ENCODE peak calls at places on chromosomes 11 and 22, in seven cellular contexts. U, N, M, O, X, C and Q are unnamed samples.

GRCh38 chr22:18152519-18152918 is 2.5 kb downstream of the USP18 start:
- DNase-seq in O (no peak), X (peak), C (no peak), M (no peak), N (no peak), U (no peak), Q (no peak)

GRCh38 chr22:32880906-32881596 is 79.5 kb downstream of the TIMP3 start:
- DNase-seq in X (no peak), C (peak), U (no peak), M (peak), N (no peak), O (peak), Q (no peak)

GRCh38 chr22:36409911-36410756 is 22.4 kb upstream of the MYH9 start:
- DNase-seq in U (peak), X (peak), O (peak), M (peak), N (peak), C (peak), Q (no peak)

GRCh38 chr11:8801121-8801520 is 109.9 kb upstream of the AKIP1 start:
- DNase-seq in X (no peak), N (no peak), U (no peak), O (no peak), C (no peak), M (no peak), Q (no peak)

GRCh38 chr22:36227806-36228205 is 11.5 kb downstream of the APOL2 start:
- DNase-seq in C (no peak), U (no peak), N (no peak), M (no peak), O (no peak), X (no peak), Q (no peak)

GRCh38 chr11:116855413-116855812 is 18.0 kb upstream of the APOA1 start:
- DNase-seq in M (no peak), C (no peak), U (no peak), X (no peak), O (no peak), N (no peak), Q (no peak)

GRCh38 chr11:118938491-118939411 is 13.0 kb upstream of the BCL9L start:
- DNase-seq in U (no peak), M (no peak), X (no peak), N (no peak), O (no peak), C (peak), Q (no peak)

GRCh38 chr22:17085277-17086091 is 684 bp downstream of the IL17RA start:
- DNase-seq in M (peak), U (no peak), N (no peak), O (peak), X (peak), C (peak), Q (no peak)

GRCh38 chr11:62547691-62548281 is 1.2 kb upstream of the AHNAK start:
- DNase-seq in O (peak), C (peak), N (no peak), U (no peak), M (peak), X (no peak), Q (no peak)

GRCh38 chr11:34356576-34356917 is 1.3 kb downstream of the ABTB2 start:
- DNase-seq in O (no peak), M (peak), N (no peak), X (no peak), C (no peak), U (peak), Q (no peak)

GRCh38 chr11:75576017-75576416 is 14.0 kb downstream of the SERPINH1 start:
- DNase-seq in M (no peak), C (no peak), O (no peak), U (no peak), X (no peak), N (no peak), Q (no peak)

GRCh38 chr11:26231252-26231661 is 100.7 kb upstream of the ANO3 start:
- DNase-seq in C (no peak), N (no peak), U (no peak), X (no peak), O (no peak), M (no peak), Q (no peak)

GRCh38 chr22:49380095-49380827 is 447.4 kb downstream of the BRD1 start:
- DNase-seq in C (no peak), O (no peak), N (no peak), M (no peak), U (no peak), X (peak), Q (no peak)

GRCh38 chr22:21634081-21634480 is 1.5 kb downstream of the CCDC116 start:
- DNase-seq in O (no peak), U (no peak), N (no peak), C (no peak), M (no peak), X (no peak), Q (no peak)

GRCh38 chr11:2950825-2951224 is 21.6 kb upstream of the PHLDA2 start:
- DNase-seq in U (no peak), C (no peak), N (no peak), M (no peak), O (no peak), X (no peak), Q (no peak)

GRCh38 chr11:115008774-115009173 is 330.4 kb downstream of the NXPE2 start:
- DNase-seq in M (no peak), O (no peak), U (no peak), N (no peak), C (no peak), X (no peak), Q (no peak)

GRCh38 chr22:30947821-30948454 is 20.6 kb downstream of the MORC2 start:
- DNase-seq in M (no peak), C (no peak), O (no peak), U (no peak), X (no peak), N (no peak), Q (no peak)

DNA sequence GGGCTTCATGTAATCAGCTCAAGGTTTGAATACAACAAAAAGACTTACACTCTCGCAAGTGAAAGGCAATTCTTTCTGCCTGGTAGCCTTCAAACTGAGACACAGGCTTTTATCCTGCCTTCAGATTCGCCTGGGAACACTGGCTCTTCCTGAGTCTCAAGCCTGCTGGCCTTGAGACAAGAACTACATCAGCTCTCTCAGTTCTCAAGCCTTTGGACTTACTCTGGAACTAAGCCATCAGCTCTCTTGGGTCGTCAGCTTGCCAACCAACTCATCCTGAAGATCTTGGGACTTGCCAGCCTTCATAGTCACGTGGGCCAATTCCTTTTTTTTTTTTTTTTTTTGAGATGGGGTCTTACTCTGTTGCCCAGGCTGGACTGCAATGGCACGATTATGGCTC is 35.7 kb upstream of the LRRC10B start:
- DNase-seq in M (peak), N (no peak), X (no peak), O (no peak), U (no peak), C (peak), Q (no peak)
- H3K27ac ChIP-seq in M (peak), N (no peak), X (peak), O (no peak), U (no peak), C (no peak), Q (peak)

GRCh38 chr11:110432713-110433392 is 3.1 kb downstream of the FDX1 start:
- DNase-seq in N (no peak), M (no peak), O (no peak), X (no peak), C (no peak), U (no peak), Q (no peak)
- TF ChIP-seq CTCF in N (no peak), M (no peak), O (no peak), X (no peak), C (no peak), U (no peak), Q (no peak)

DNA sequence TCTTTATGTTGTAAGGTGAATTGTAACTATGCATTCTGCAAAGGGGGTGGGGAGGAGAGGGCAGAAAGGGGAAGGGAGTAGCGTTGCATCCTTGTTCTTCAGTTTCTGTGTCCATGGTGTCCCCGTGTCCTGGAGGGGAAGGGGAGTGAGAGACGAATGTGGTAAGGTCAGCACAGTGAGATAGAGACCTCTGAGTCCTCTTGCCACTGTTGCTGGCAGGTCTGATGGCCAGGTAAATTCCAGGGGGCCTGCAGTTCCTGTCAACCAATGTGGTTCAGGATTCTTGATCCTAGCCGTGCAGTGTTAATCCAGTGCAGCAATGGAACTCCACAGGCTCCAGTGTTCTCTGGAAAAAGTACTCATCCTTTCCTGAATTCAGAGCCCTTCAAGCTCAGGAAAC is 14.6 kb upstream of the ADSL start:
- DNase-seq in M (no peak), O (no peak), X (no peak), C (no peak), N (no peak), U (peak), Q (no peak)
- H3K27ac ChIP-seq in M (no peak), O (no peak), X (no peak), C (no peak), N (no peak), U (no peak), Q (no peak)

GRCh38 chr22:45640941-45641621 is 30.6 kb upstream of the ATXN10 start:
- DNase-seq in O (no peak), N (no peak), C (no peak), U (no peak), M (no peak), X (no peak), Q (peak)
- TF ChIP-seq CTCF in O (no peak), N (no peak), C (no peak), U (no peak), M (no peak), X (no peak), Q (no peak)

GRCh38 chr11:131353761-131354160 is 16.7 kb upstream of the NTM start:
- DNase-seq in M (no peak), U (no peak), O (no peak), C (no peak), X (no peak), N (no peak), Q (no peak)
- H3K27ac ChIP-seq in M (no peak), U (peak), O (no peak), C (no peak), X (no peak), N (no peak), Q (no peak)

DNA sequence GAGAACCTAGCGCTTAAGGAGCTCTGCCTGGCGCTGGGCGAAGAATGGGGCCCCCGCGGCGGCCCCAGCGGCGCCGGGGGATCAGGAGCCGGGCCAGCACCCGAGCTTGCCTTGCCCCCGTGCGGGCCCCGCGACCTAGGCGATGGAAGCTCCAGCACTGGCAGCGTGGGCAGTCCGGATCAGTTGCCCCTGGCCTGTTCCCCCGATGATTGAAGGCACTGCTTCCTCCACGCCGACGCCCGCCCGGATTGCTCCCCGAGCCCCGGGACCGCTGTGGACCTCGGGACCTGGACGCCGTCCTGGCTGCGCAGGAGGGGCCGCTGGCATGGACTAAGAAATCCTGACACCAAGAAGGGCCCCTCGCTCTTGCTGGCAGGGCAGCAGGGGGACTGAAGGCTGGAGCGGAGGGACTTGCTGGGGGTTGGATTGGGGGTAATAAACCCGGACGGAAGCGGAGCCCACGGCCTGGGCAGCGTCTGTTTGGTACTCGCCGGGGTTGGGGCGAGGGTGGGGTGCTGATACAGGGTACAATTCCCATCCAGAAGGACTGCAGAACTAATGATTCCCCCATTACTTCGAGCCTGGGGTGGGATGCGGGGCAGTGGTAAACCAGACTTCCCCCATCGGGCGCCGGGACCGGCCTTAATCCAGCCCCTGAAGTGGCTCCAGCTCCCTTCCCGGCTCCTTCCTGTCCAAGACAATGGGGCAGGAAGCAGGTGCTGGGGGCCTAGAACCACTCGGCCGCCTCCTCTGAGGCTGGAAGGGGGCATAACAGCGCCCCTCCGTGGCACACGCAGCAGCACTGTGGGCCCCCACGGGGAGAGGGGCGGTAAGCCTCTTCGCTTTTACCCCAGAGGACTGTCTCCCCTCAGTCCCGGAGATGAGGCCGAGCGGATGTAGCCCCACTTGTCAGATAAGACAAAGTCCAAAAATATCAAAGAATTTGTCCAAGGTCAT is 985 bp downstream of the CCDC85B start:
- DNase-seq in U (peak), N (no peak), X (peak), C (no peak), M (peak), O (no peak), Q (no peak)
- TF ChIP-seq CTCF in U (peak), N (no peak), X (no peak), C (no peak), M (peak), O (peak), Q (no peak)

GRCh38 chr11:100831929-100832480 is 144.9 kb downstream of the ARHGAP42 start:
- DNase-seq in M (no peak), X (no peak), U (no peak), C (no peak), N (no peak), O (no peak), Q (no peak)
- H3K27ac ChIP-seq in M (no peak), X (no peak), U (no peak), C (peak), N (no peak), O (no peak), Q (no peak)

GRCh38 chr11:102891736-102892135 is 17.0 kb upstream of the MMP12 start:
- DNase-seq in O (no peak), X (no peak), U (no peak), M (no peak), C (no peak), N (no peak), Q (no peak)
- TF ChIP-seq CTCF in O (no peak), X (no peak), U (no peak), M (no peak), C (no peak), N (no peak), Q (no peak)

GRCh38 chr11:60281482-60281881 is 1.0 kb downstream of the MS4A4A start:
- DNase-seq in X (no peak), C (no peak), N (no peak), M (no peak), U (no peak), O (no peak), Q (no peak)
- H3K27ac ChIP-seq in X (peak), C (no peak), N (no peak), M (peak), U (no peak), O (no peak), Q (no peak)

GRCh38 chr11:11901917-11902316 is 60.1 kb downstream of the USP47 start:
- DNase-seq in N (no peak), X (no peak), M (no peak), C (no peak), U (no peak), O (no peak), Q (no peak)

GRCh38 chr11:11895672-11896071 is 53.9 kb downstream of the USP47 start:
- DNase-seq in U (no peak), N (no peak), C (no peak), M (no peak), O (no peak), X (no peak), Q (no peak)

GRCh38 chr11:11898648-11899047 is 56.9 kb downstream of the USP47 start:
- DNase-seq in M (no peak), U (no peak), C (no peak), X (no peak), O (no peak), N (no peak), Q (no peak)

GRCh38 chr11:11894486-11894885 is 52.7 kb downstream of the USP47 start:
- DNase-seq in O (no peak), X (no peak), N (no peak), C (no peak), U (no peak), M (no peak), Q (no peak)

GRCh38 chr11:11899401-11899800 is 57.6 kb downstream of the USP47 start:
- DNase-seq in N (no peak), C (no peak), U (no peak), X (no peak), O (no peak), M (no peak), Q (no peak)
- TF ChIP-seq CTCF in N (no peak), C (no peak), U (peak), X (no peak), O (no peak), M (no peak), Q (no peak)